ENCODE peak calls at places on chromosomes 5 and 9, in seven cellular contexts. One of them, this sample, is unnamed. For H3F3A, H4K20me1 and H3K4me1, the result is how much of the 10 kb centered on the place peaks cover.

GRCh38 chr5:177982956-177983355 is 13.1 kb downstream of the PROP1 start:
- DNase-seq in GM23338: no peak
- DNase-seq in neural progenitor cell: no peak
- DNase-seq in MM.1S: no peak
- DNase-seq in GM23248: no peak
- DNase-seq in PC-9: no peak
- DNase-seq in SK-N-SH: no peak
- DNase-seq in this sample: no peak

GRCh38 chr9:131809941-131810344 is 70.1 kb upstream of the RAPGEF1 start:
- DNase-seq in GM23338: no peak
- DNase-seq in PC-9: no peak
- DNase-seq in MM.1S: no peak
- DNase-seq in SK-N-SH: no peak
- DNase-seq in neural progenitor cell: no peak
- DNase-seq in GM23248: peak
- DNase-seq in this sample: peak

GRCh38 chr9:89518466-89519392 is 20.8 kb upstream of the SEMA4D start:
- DNase-seq in PC-9: no peak
- DNase-seq in GM23338: no peak
- DNase-seq in GM23248: no peak
- DNase-seq in neural progenitor cell: no peak
- DNase-seq in SK-N-SH: no peak
- DNase-seq in MM.1S: no peak
- DNase-seq in this sample: no peak

GRCh38 chr5:179699640-179700298 is 1.0 kb downstream of the CANX start:
- DNase-seq in GM23248: peak
- DNase-seq in neural progenitor cell: peak
- DNase-seq in GM23338: peak
- DNase-seq in MM.1S: peak
- DNase-seq in PC-9: no peak
- DNase-seq in SK-N-SH: peak
- DNase-seq in this sample: peak

GRCh38 chr9:88988796-88989641 is 2.2 kb upstream of the S1PR3 start:
- DNase-seq in GM23338: no peak
- DNase-seq in GM23248: peak
- DNase-seq in MM.1S: peak
- DNase-seq in SK-N-SH: no peak
- DNase-seq in neural progenitor cell: no peak
- DNase-seq in PC-9: no peak
- DNase-seq in this sample: no peak

GRCh38 chr9:125534934-125535701 is 171.9 kb downstream of the MAPKAP1 start:
- DNase-seq in MM.1S: no peak
- DNase-seq in SK-N-SH: no peak
- DNase-seq in GM23338: no peak
- DNase-seq in PC-9: no peak
- DNase-seq in GM23248: no peak
- DNase-seq in neural progenitor cell: no peak
- DNase-seq in this sample: no peak

GRCh38 chr9:88809836-88810235 is 181.4 kb upstream of the S1PR3 start:
- DNase-seq in GM23338: no peak
- DNase-seq in GM23248: no peak
- DNase-seq in neural progenitor cell: no peak
- DNase-seq in PC-9: no peak
- DNase-seq in SK-N-SH: no peak
- DNase-seq in MM.1S: no peak
- DNase-seq in this sample: no peak

GRCh38 chr5:58114324-58114723 is 345.6 kb downstream of the PLK2 start:
- DNase-seq in MM.1S: no peak
- DNase-seq in neural progenitor cell: no peak
- DNase-seq in GM23248: peak
- DNase-seq in SK-N-SH: no peak
- DNase-seq in PC-9: no peak
- DNase-seq in GM23338: no peak
- DNase-seq in this sample: peak

GRCh38 chr9:98598861-98599260 is 109.9 kb downstream of the GABBR2 start:
- DNase-seq in GM23248: no peak
- DNase-seq in SK-N-SH: no peak
- DNase-seq in GM23338: no peak
- DNase-seq in neural progenitor cell: no peak
- DNase-seq in PC-9: no peak
- DNase-seq in MM.1S: no peak
- DNase-seq in this sample: no peak

GRCh38 chr5:2902186-2902585 is 150.7 kb upstream of the IRX2 start:
- DNase-seq in SK-N-SH: no peak
- DNase-seq in neural progenitor cell: no peak
- DNase-seq in GM23248: no peak
- DNase-seq in PC-9: no peak
- DNase-seq in GM23338: no peak
- DNase-seq in MM.1S: no peak
- DNase-seq in this sample: no peak

GRCh38 chr9:101421653-101422065 is 13.9 kb downstream of the ALDOB start:
- DNase-seq in neural progenitor cell: no peak
- DNase-seq in SK-N-SH: no peak
- DNase-seq in MM.1S: no peak
- DNase-seq in GM23338: no peak
- DNase-seq in GM23248: no peak
- DNase-seq in PC-9: no peak
- DNase-seq in this sample: no peak

GRCh38 chr5:143060018-143060417 is 289.8 kb downstream of the ARHGAP26 start:
- DNase-seq in GM23248: no peak
- DNase-seq in GM23338: no peak
- DNase-seq in SK-N-SH: no peak
- DNase-seq in MM.1S: no peak
- DNase-seq in PC-9: no peak
- DNase-seq in neural progenitor cell: no peak
- DNase-seq in this sample: peak

GRCh38 chr5:138595396-138595795 is 20.2 kb upstream of the HSPA9 start:
- DNase-seq in SK-N-SH: no peak
- DNase-seq in PC-9: no peak
- DNase-seq in GM23248: no peak
- DNase-seq in MM.1S: no peak
- DNase-seq in GM23338: no peak
- DNase-seq in neural progenitor cell: peak
- DNase-seq in this sample: no peak

GRCh38 chr5:97427235-97427634 is 244.2 kb upstream of the RIOK2 start:
- DNase-seq in PC-9: no peak
- DNase-seq in neural progenitor cell: peak
- DNase-seq in GM23248: no peak
- DNase-seq in SK-N-SH: no peak
- DNase-seq in MM.1S: no peak
- DNase-seq in GM23338: peak
- DNase-seq in this sample: no peak

GRCh38 chr9:131677051-131677444 is 62.8 kb downstream of the RAPGEF1 start:
- DNase-seq in neural progenitor cell: no peak
- DNase-seq in MM.1S: no peak
- DNase-seq in SK-N-SH: no peak
- DNase-seq in PC-9: no peak
- DNase-seq in GM23338: no peak
- DNase-seq in GM23248: peak
- DNase-seq in this sample: no peak

GRCh38 chr9:31336841-31337240 is 1047.6 kb upstream of the ACO1 start:
- DNase-seq in neural progenitor cell: no peak
- DNase-seq in PC-9: no peak
- DNase-seq in SK-N-SH: no peak
- DNase-seq in GM23248: no peak
- DNase-seq in GM23338: no peak
- DNase-seq in MM.1S: no peak
- DNase-seq in this sample: no peak

GRCh38 chr9:110089681-110090370 is 118.1 kb downstream of the C9orf152 start:
- DNase-seq in GM23248: no peak
- DNase-seq in neural progenitor cell: no peak
- DNase-seq in GM23338: no peak
- DNase-seq in PC-9: peak
- DNase-seq in MM.1S: no peak
- DNase-seq in SK-N-SH: no peak
- DNase-seq in this sample: peak

DNA sequence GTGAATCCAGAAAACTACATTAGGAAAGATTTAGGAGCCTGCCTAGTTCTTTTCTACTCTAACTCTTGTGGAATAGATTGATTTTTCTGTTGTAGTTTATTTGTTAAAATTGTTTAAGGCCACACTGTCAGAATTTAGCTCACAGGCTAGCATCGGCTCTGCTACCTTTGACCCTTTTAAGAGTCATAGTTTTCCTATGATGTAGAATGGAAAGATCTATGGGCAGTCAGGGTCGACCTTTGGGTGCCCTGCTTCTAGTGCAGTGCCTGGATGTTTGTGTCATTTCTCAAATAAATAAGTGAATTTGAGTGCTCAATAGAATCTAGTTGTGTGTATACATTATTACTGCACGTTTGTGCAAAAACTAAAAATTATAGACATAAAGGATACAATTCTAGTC is 38.7 kb downstream of the BASP1 start:
- DNase-seq in PC-9: no peak
- DNase-seq in neural progenitor cell: no peak
- DNase-seq in GM23338: no peak
- DNase-seq in GM23248: no peak
- DNase-seq in MM.1S: no peak
- DNase-seq in SK-N-SH: no peak
- DNase-seq in this sample: no peak
- H3F3A ChIP-seq in PC-9: under half
- H3F3A ChIP-seq in neural progenitor cell: under half
- H3F3A ChIP-seq in GM23338: under half
- H3F3A ChIP-seq in GM23248: half or more
- H3F3A ChIP-seq in MM.1S: under half
- H3F3A ChIP-seq in SK-N-SH: under half
- H3F3A ChIP-seq in this sample: under half

GRCh38 chr5:168578006-168578405 is 1.2 kb downstream of the PANK3 start:
- DNase-seq in PC-9: no peak
- DNase-seq in MM.1S: no peak
- DNase-seq in GM23338: no peak
- DNase-seq in GM23248: peak
- DNase-seq in SK-N-SH: no peak
- DNase-seq in neural progenitor cell: no peak
- DNase-seq in this sample: peak

GRCh38 chr5:168579987-168580508 is 880 bp upstream of the PANK3 start:
- DNase-seq in SK-N-SH: no peak
- DNase-seq in MM.1S: no peak
- DNase-seq in neural progenitor cell: no peak
- DNase-seq in GM23248: peak
- DNase-seq in GM23338: no peak
- DNase-seq in PC-9: no peak
- DNase-seq in this sample: no peak

GRCh38 chr5:168578506-168579205 is 512 bp downstream of the PANK3 start:
- DNase-seq in neural progenitor cell: no peak
- DNase-seq in MM.1S: peak
- DNase-seq in PC-9: no peak
- DNase-seq in SK-N-SH: peak
- DNase-seq in GM23338: peak
- DNase-seq in GM23248: no peak
- DNase-seq in this sample: no peak

GRCh38 chr5:168579206-168579986 is at the start of gene PANK3:
- DNase-seq in MM.1S: peak
- DNase-seq in PC-9: peak
- DNase-seq in GM23248: peak
- DNase-seq in neural progenitor cell: peak
- DNase-seq in SK-N-SH: peak
- DNase-seq in GM23338: peak
- DNase-seq in this sample: peak

DNA sequence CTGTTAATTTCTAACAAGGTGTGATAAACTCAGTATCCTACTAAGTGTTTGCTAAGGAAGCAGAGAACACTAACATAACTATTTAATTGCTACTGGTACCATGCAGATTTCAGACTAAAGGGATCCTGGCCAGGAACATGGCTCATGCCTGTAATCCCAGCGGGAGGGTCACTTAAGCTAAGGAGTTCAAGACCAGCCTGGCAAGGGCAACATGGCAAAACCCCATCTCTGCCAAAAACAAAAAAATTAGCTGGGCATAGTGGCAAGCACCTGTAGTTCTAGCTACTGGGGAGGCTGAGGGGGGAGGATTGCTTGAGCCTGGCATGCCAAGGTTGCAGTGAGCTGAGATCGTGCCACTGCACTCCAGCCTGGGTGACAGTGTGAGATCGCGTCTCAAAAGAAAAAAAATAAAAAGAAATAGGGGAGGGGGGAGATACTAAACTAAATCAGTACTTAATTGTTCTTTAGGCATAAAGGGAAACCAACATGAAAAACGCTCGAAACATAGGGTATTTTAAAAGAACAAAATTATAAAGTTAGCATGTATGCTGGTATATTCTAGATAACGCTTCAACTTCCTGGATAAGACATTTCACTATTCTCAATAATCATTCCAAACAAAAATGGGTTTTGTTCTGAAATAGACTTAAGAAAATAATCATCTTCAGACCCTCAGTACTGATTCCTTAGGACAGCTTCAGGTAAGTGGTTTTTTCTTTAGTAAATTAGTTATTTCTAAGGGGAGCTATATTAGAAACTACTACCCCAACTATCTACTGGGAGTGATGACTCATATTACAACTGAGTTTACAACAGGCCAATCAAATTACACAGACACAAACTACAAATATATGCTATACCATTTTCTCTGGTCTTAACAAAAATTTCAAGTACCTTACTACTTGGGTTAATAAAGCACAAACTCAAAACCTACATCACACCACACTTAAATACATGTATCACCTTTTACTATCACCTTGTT is 3.5 kb downstream of the PANK3 start:
- DNase-seq in neural progenitor cell: no peak
- DNase-seq in PC-9: no peak
- DNase-seq in GM23248: peak
- DNase-seq in GM23338: no peak
- DNase-seq in SK-N-SH: no peak
- DNase-seq in MM.1S: no peak
- DNase-seq in this sample: no peak
- H4K20me1 ChIP-seq in neural progenitor cell: half or more
- H4K20me1 ChIP-seq in PC-9: half or more
- H4K20me1 ChIP-seq in GM23248: under half
- H4K20me1 ChIP-seq in GM23338: half or more
- H4K20me1 ChIP-seq in SK-N-SH: half or more
- H4K20me1 ChIP-seq in MM.1S: under half
- H4K20me1 ChIP-seq in this sample: under half

GRCh38 chr5:72835633-72836032 is 19.2 kb downstream of the TNPO1 start:
- DNase-seq in PC-9: no peak
- DNase-seq in MM.1S: no peak
- DNase-seq in neural progenitor cell: no peak
- DNase-seq in GM23338: no peak
- DNase-seq in GM23248: no peak
- DNase-seq in SK-N-SH: no peak
- DNase-seq in this sample: no peak
- H3K4me1 ChIP-seq in PC-9: under half
- H3K4me1 ChIP-seq in MM.1S: under half
- H3K4me1 ChIP-seq in neural progenitor cell: under half
- H3K4me1 ChIP-seq in GM23338: under half
- H3K4me1 ChIP-seq in GM23248: under half
- H3K4me1 ChIP-seq in SK-N-SH: under half
- H3K4me1 ChIP-seq in this sample: under half

DNA sequence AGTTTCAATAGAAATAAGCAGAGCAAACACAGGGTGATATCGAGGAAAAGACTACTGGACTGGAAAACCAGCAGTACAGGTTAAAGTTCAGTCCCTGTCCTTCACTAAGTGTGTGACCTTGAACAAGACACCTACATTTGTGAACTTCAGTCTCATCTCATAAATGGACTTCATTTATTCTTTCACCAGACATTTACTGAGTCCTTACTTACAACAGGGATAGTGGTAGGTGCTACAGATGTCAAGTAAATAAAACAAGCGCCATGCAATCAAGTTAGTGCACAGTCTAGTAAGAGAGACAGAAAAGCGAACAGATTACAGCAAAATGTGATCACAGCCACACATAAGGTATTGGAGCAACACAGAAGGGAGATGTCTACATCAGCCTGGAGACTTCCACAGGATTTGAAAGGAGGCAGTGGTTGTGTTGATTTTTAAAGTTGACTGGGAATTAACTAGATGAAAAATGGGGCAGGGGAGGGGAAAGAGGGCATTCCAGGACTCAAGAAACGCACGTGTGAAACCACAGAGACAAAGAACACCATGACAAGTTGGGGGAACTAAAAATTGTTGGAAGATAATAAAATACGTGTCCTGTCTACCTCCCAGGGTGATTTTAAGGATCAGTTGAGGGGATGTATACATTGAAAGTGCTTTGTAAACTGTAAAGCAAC is 413.0 kb downstream of the ACTL7B start:
- DNase-seq in MM.1S: no peak
- DNase-seq in PC-9: no peak
- DNase-seq in GM23338: no peak
- DNase-seq in GM23248: no peak
- DNase-seq in SK-N-SH: no peak
- DNase-seq in neural progenitor cell: no peak
- DNase-seq in this sample: no peak
- H3F3A ChIP-seq in MM.1S: under half
- H3F3A ChIP-seq in PC-9: under half
- H3F3A ChIP-seq in GM23338: under half
- H3F3A ChIP-seq in GM23248: half or more
- H3F3A ChIP-seq in SK-N-SH: under half
- H3F3A ChIP-seq in neural progenitor cell: under half
- H3F3A ChIP-seq in this sample: under half

This sample was measured in PC-3.